ENCODE peak calls at places on chromosome X, in ten cellular contexts. J, F, U, W, K, G, V, A, X and T are unnamed samples. For H3K36me3, the result is how much of the 10 kb centered on the place peaks cover.

GRCh38 chrX:29071525-29071924 is 484.3 kb downstream of the IL1RAPL1 start:
- DNase-seq in J (no peak), F (no peak), U (no peak), W (no peak), K (no peak), G (no peak), V (no peak), A (no peak), X (no peak), T (no peak)

GRCh38 chrX:131703646-131704045 is 159.8 kb downstream of the OR13H1 start:
- DNase-seq in J (no peak), F (no peak), U (no peak), W (no peak), K (no peak), G (no peak), V (peak), A (no peak), X (no peak), T (no peak)

GRCh38 chrX:22952011-22952410 is 47.7 kb upstream of the DDX53 start:
- DNase-seq in J (peak), F (no peak), U (no peak), W (no peak), K (peak), G (peak), V (no peak), A (no peak), X (no peak), T (no peak)

GRCh38 chrX:101206471-101206870 is 13.1 kb upstream of the DRP2 start:
- DNase-seq in J (peak), F (no peak), U (no peak), W (no peak), K (peak), G (peak), V (no peak), A (no peak), X (peak), T (no peak)

GRCh38 chrX:78652971-78653822 is 5.9 kb downstream of the RTL3 start:
- DNase-seq in J (no peak), F (no peak), U (no peak), W (no peak), K (no peak), G (peak), V (no peak), A (no peak), X (peak), T (peak)

GRCh38 chrX:104137496-104137895 is 19.3 kb downstream of the SLC25A53 start:
- DNase-seq in J (no peak), F (no peak), U (no peak), W (no peak), K (peak), G (peak), V (no peak), A (no peak), X (peak), T (no peak)

GRCh38 chrX:82218361-82218760 is 1016.5 kb downstream of the SH3BGRL start:
- DNase-seq in J (peak), F (no peak), U (no peak), W (peak), K (peak), G (peak), V (no peak), A (no peak), X (peak), T (no peak)

GRCh38 chrX:40068048-40068447 is 29.7 kb downstream of the BCOR start:
- DNase-seq in J (no peak), F (no peak), U (no peak), W (no peak), K (no peak), G (peak), V (no peak), A (no peak), X (no peak), T (no peak)

GRCh38 chrX:130415201-130415600 is 13.4 kb downstream of the RBMX2 start:
- DNase-seq in J (no peak), F (no peak), U (no peak), W (no peak), K (no peak), G (no peak), V (no peak), A (no peak), X (no peak), T (no peak)

GRCh38 chrX:353566-354535 is 32.9 kb downstream of the PPP2R3B start:
- DNase-seq in J (no peak), F (no peak), U (no peak), W (no peak), K (no peak), G (no peak), V (no peak), A (peak), X (no peak), T (no peak)

GRCh38 chrX:16125520-16126149 is 2.3 kb downstream of the GRPR start:
- DNase-seq in J (no peak), F (no peak), U (no peak), W (no peak), K (no peak), G (peak), V (no peak), A (no peak), X (peak), T (no peak)

GRCh38 chrX:153924149-153924861 is 1.8 kb downstream of the ARHGAP4 start:
- DNase-seq in J (no peak), F (no peak), U (no peak), W (no peak), K (peak), G (peak), V (peak), A (no peak), X (peak), T (peak)
- H3K4me3 ChIP-seq in J (no peak), F (peak), U (no peak), W (no peak), K (no peak), G (no peak), V (no peak), A (peak), X (peak), T (peak)

DNA sequence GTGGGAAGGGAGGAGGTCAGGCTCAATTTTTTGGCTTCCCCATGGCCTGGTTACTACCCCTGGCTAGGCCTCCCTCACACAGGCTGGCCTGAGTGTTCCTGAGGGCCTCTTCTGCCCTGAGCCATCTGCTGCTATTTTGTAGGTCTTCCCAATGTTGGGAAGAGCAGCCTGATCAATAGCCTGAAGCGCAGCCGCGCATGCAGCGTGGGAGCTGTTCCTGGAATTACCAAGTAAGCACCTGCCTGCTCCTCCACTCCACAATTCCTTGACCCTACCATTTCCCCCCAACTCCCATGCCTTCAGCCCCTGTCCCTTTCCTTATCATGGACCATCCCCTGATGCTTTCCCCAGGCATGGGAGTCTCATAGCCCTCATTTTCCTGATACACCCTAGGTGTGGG is 20.8 kb downstream of the GNL3L start:
- DNase-seq in J (no peak), F (no peak), U (no peak), W (no peak), K (no peak), G (no peak), V (no peak), A (no peak), X (no peak), T (no peak)
- H3K36me3 ChIP-seq in J (under half), F (half or more), U (under half), W (under half), K (under half), G (under half), V (under half), A (half or more), X (under half), T (under half)

GRCh38 chrX:105610401-105610800 is 211.9 kb upstream of the NRK start:
- DNase-seq in J (no peak), F (no peak), U (no peak), W (no peak), K (no peak), G (peak), V (no peak), A (no peak), X (no peak), T (no peak)
- H3K4me3 ChIP-seq in J (no peak), F (no peak), U (no peak), W (no peak), K (no peak), G (no peak), V (no peak), A (no peak), X (no peak), T (no peak)

GRCh38 chrX:24828147-24828546 is 134.4 kb downstream of the POLA1 start:
- DNase-seq in J (no peak), F (no peak), U (no peak), W (no peak), K (no peak), G (no peak), V (no peak), A (no peak), X (no peak), T (no peak)
- H3K36me3 ChIP-seq in J (under half), F (under half), U (under half), W (under half), K (under half), G (under half), V (under half), A (under half), X (under half), T (under half)

GRCh38 chrX:47574096-47574553 is 8.1 kb upstream of the TIMP1 start:
- DNase-seq in J (no peak), F (no peak), U (no peak), W (no peak), K (peak), G (no peak), V (no peak), A (no peak), X (no peak), T (no peak)

GRCh38 chrX:47576021-47576898 is 6.0 kb upstream of the TIMP1 start:
- DNase-seq in J (no peak), F (no peak), U (no peak), W (no peak), K (no peak), G (no peak), V (no peak), A (no peak), X (no peak), T (no peak)

GRCh38 chrX:47572773-47573333 is 9.4 kb upstream of the TIMP1 start:
- DNase-seq in J (no peak), F (no peak), U (no peak), W (no peak), K (no peak), G (no peak), V (no peak), A (no peak), X (no peak), T (no peak)

GRCh38 chrX:47573334-47574095 is 8.7 kb upstream of the TIMP1 start:
- DNase-seq in J (no peak), F (peak), U (peak), W (peak), K (peak), G (peak), V (no peak), A (peak), X (no peak), T (no peak)

GRCh38 chrX:47574609-47575325 is 7.5 kb upstream of the TIMP1 start:
- DNase-seq in J (no peak), F (no peak), U (no peak), W (no peak), K (peak), G (no peak), V (no peak), A (no peak), X (no peak), T (no peak)
- H3K4me3 ChIP-seq in J (no peak), F (peak), U (no peak), W (peak), K (peak), G (no peak), V (no peak), A (peak), X (no peak), T (no peak)

DNA sequence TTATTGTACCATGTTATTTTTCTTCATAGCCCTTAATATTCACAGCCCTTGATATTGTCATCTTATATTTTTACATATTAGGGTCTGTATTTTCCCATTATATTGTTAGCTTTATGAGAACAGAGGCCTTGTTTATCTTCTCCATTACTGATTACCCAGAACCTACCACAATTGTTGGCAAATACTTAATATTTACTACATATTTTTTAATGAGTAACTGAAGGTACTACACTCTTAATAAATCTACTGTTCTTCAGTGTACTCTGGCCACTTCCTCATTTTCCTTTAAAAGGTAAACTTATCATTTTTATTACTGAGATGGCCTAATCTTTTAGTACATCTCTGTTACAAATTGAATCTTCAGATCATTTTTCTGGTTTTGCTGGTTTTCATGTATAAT is 133.5 kb downstream of the COL4A5 start:
- DNase-seq in J (no peak), F (no peak), U (no peak), W (no peak), K (no peak), G (no peak), V (no peak), A (no peak), X (no peak), T (no peak)
- H3K36me3 ChIP-seq in J (under half), F (under half), U (under half), W (under half), K (under half), G (under half), V (under half), A (under half), X (under half), T (under half)

GRCh38 chrX:68832101-68832416 is 3.2 kb downstream of the EFNB1 start:
- DNase-seq in J (peak), F (peak), U (peak), W (no peak), K (peak), G (peak), V (no peak), A (peak), X (no peak), T (peak)
- H3K4me3 ChIP-seq in J (peak), F (peak), U (no peak), W (peak), K (peak), G (peak), V (no peak), A (peak), X (no peak), T (no peak)

DNA sequence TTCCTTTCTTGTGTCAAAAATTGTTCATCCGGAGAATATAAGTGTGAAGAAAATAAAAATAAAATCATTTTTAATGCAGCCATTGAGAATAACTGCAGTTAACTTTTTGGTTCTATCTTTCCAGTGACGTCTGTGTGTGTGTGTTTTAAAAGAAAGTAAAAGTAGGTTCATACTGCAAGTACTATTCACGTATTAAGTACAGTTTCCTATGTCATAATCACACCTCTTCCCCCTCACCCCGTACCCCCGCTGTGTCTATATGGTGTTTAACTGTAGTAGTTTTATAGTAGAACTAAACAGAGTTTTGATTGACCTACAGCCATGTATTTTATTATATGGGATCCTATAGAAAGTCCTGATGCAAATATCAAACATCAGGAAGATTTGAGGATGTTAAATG is 78.5 kb upstream of the CLCN4 start:
- DNase-seq in J (no peak), F (no peak), U (no peak), W (no peak), K (no peak), G (no peak), V (no peak), A (no peak), X (no peak), T (no peak)
- H3K36me3 ChIP-seq in J (under half), F (under half), U (under half), W (under half), K (under half), G (under half), V (under half), A (under half), X (under half), T (under half)